ENCODE peak calls at places on chromosome 3, in four cellular contexts. X is esophagus squamous epithelium, B is transverse colon, Q is lower leg skin. H is an unnamed sample.

GRCh38 chr3:32614956-32615355 is 44.3 kb upstream of the DYNC1LI1 start:
- DNase-seq in X (no peak), B (no peak), Q (no peak), H (no peak)

GRCh38 chr3:16595778-16596177 is 9.4 kb downstream of the DAZL start:
- DNase-seq in X (no peak), B (no peak), Q (no peak), H (no peak)

GRCh38 chr3:166444336-166444735 is 607.1 kb upstream of the BCHE start:
- DNase-seq in X (no peak), B (no peak), Q (peak), H (no peak)

GRCh38 chr3:113210608-113211369 is 568 bp upstream of the BOC start:
- DNase-seq in X (no peak), B (no peak), Q (no peak), H (no peak)

GRCh38 chr3:142647856-142648255 is 51.7 kb downstream of the PLS1 start:
- DNase-seq in X (no peak), B (peak), Q (no peak), H (no peak)

GRCh38 chr3:43525941-43526607 is 95.7 kb downstream of the ANO10 start:
- DNase-seq in X (no peak), B (no peak), Q (no peak), H (no peak)

GRCh38 chr3:121491683-121492082 is 54.1 kb downstream of the POLQ start:
- DNase-seq in X (no peak), B (no peak), Q (no peak), H (no peak)

GRCh38 chr3:5071061-5071460 is 51.0 kb upstream of the ARL8B start:
- DNase-seq in X (no peak), B (no peak), Q (peak), H (no peak)

GRCh38 chr3:171786997-171787396 is 23.3 kb downstream of the PLD1 start:
- DNase-seq in X (no peak), B (no peak), Q (no peak), H (no peak)

GRCh38 chr3:170387952-170388351 is 30.4 kb downstream of the SKIL start:
- DNase-seq in X (no peak), B (no peak), Q (no peak), H (no peak)

GRCh38 chr3:43155464-43156121 is 49.7 kb upstream of the POMGNT2 start:
- DNase-seq in X (no peak), B (peak), Q (peak), H (peak)

GRCh38 chr3:119647843-119648575 is 12.4 kb downstream of the POPDC2 start:
- DNase-seq in X (no peak), B (no peak), Q (no peak), H (no peak)

GRCh38 chr3:183381673-183382072 is 46.7 kb downstream of the MCF2L2 start:
- DNase-seq in X (no peak), B (no peak), Q (no peak), H (no peak)

GRCh38 chr3:98434412-98434811 is 28.6 kb upstream of the OR5K1 start:
- DNase-seq in X (no peak), B (no peak), Q (no peak), H (no peak)

GRCh38 chr3:13223574-13224237 is 150.5 kb upstream of the IQSEC1 start:
- DNase-seq in X (no peak), B (no peak), Q (no peak), H (peak)

GRCh38 chr3:190193210-190193609 is 72.5 kb upstream of the P3H2 start:
- DNase-seq in X (no peak), B (no peak), Q (no peak), H (no peak)

GRCh38 chr3:177894021-177894690 is 642.1 kb upstream of the KCNMB2 start:
- DNase-seq in X (no peak), B (no peak), Q (no peak), H (no peak)

GRCh38 chr3:42061711-42062408 is 29.3 kb upstream of the TRAK1 start:
- DNase-seq in X (no peak), B (peak), Q (peak), H (peak)

GRCh38 chr3:73279-73678 is 123.3 kb upstream of the CHL1 start:
- DNase-seq in X (no peak), B (no peak), Q (no peak), H (no peak)

GRCh38 chr3:77825045-77825827 is 785.3 kb downstream of the ROBO2 start:
- DNase-seq in X (no peak), B (peak), Q (peak), H (peak)

GRCh38 chr3:116391296-116392201 is 53.7 kb downstream of the LSAMP start:
- DNase-seq in X (no peak), B (no peak), Q (no peak), H (no peak)

GRCh38 chr3:138051946-138052802 is 42.2 kb downstream of the CLDN18 start:
- DNase-seq in X (no peak), B (no peak), Q (no peak), H (peak)

GRCh38 chr3:71689305-71689704 is 35.9 kb downstream of the EIF4E3 start:
- DNase-seq in X (no peak), B (no peak), Q (no peak), H (no peak)

GRCh38 chr3:29072626-29073025 is 208.2 kb upstream of the RBMS3 start:
- DNase-seq in X (no peak), B (no peak), Q (no peak), H (no peak)

GRCh38 chr3:192685801-192686200 is 41.5 kb downstream of the FGF12 start:
- DNase-seq in X (no peak), B (no peak), Q (no peak), H (no peak)

GRCh38 chr3:132161608-132162007 is 126.8 kb upstream of the CPNE4 start:
- DNase-seq in X (no peak), B (no peak), Q (no peak), H (no peak)

GRCh38 chr3:9399746-9400145 is 2.3 kb downstream of the SETD5 start:
- DNase-seq in X (no peak), B (peak), Q (peak), H (peak)

GRCh38 chr3:157086775-157087174 is 73.2 kb downstream of the CCNL1 start:
- DNase-seq in X (no peak), B (no peak), Q (no peak), H (no peak)

GRCh38 chr3:157089455-157090221 is 70.3 kb downstream of the CCNL1 start:
- DNase-seq in X (no peak), B (peak), Q (peak), H (peak)

GRCh38 chr3:157087398-157088132 is 72.4 kb downstream of the CCNL1 start:
- DNase-seq in X (no peak), B (no peak), Q (no peak), H (no peak)

GRCh38 chr3:157088133-157088488 is 71.8 kb downstream of the CCNL1 start:
- DNase-seq in X (no peak), B (peak), Q (no peak), H (no peak)

GRCh38 chr3:157088506-157089454 is 71.2 kb downstream of the CCNL1 start:
- DNase-seq in X (no peak), B (peak), Q (peak), H (peak)
- TF ChIP-seq CTCF in X (peak), B (peak), Q (no peak), H (peak)

GRCh38 chr3:72960812-72961518 is 35.6 kb upstream of the PPP4R2 start:
- DNase-seq in X (no peak), B (peak), Q (peak), H (peak)
- H3K4me3 ChIP-seq in X (no peak), B (no peak), Q (no peak), H (no peak)

GRCh38 chr3:14946749-14947104 is 656 bp upstream of the NR2C2 start:
- DNase-seq in X (no peak), B (no peak), Q (no peak), H (no peak)

GRCh38 chr3:14947886-14948608 is 664 bp downstream of the NR2C2 start:
- DNase-seq in X (peak), B (peak), Q (peak), H (peak)

GRCh38 chr3:14948609-14949038 is 1.2 kb downstream of the NR2C2 start:
- DNase-seq in X (no peak), B (no peak), Q (no peak), H (no peak)

GRCh38 chr3:14949126-14949525 is 1.7 kb downstream of the NR2C2 start:
- DNase-seq in X (no peak), B (no peak), Q (no peak), H (no peak)

GRCh38 chr3:14947105-14947885 is at the start of gene NR2C2:
- DNase-seq in X (peak), B (peak), Q (peak), H (peak)
- TF ChIP-seq POLR2A in X (no peak), B (peak), Q (no peak), H (peak)

GRCh38 chr3:22901684-22902083 is 301.4 kb upstream of the UBE2E2 start:
- DNase-seq in X (no peak), B (no peak), Q (no peak), H (no peak)
- TF ChIP-seq CTCF in X (no peak), B (no peak), Q (no peak), H (no peak)